ENCODE peak calls at places on chromosome 2, in six cellular contexts. B is iris pigment epithelial cell; P is activated naive CD8-positive, alpha-beta T cell treated with anti-CD3 and anti-CD28 coated beads, Interleukin-2, amount 50 U/mL, for 24 hours; L is GM13976; S is CD4-positive, alpha-beta T cell; T is neural progenitor cell. E is an unnamed sample.

GRCh38 chr2:46878886-46879285 is 36.7 kb downstream of the MCFD2 start:
- DNase-seq in B (no peak), P (no peak), L (no peak), S (no peak), T (peak), E (no peak)

GRCh38 chr2:40348665-40349064 is 103.2 kb downstream of the SLC8A1 start:
- DNase-seq in B (peak), P (no peak), L (no peak), S (no peak), T (no peak), E (no peak)

GRCh38 chr2:47559079-47559684 is 156.2 kb downstream of the MSH2 start:
- DNase-seq in B (peak), P (no peak), L (no peak), S (no peak), T (peak), E (no peak)

GRCh38 chr2:98552499-98553179 is 55.7 kb downstream of the COA5 start:
- DNase-seq in B (peak), P (no peak), L (no peak), S (no peak), T (no peak), E (no peak)

GRCh38 chr2:104853401-104853925 is 452 bp upstream of the POU3F3 start:
- DNase-seq in B (no peak), P (no peak), L (no peak), S (no peak), T (no peak), E (no peak)

GRCh38 chr2:221156335-221156734 is 415.8 kb downstream of the EPHA4 start:
- DNase-seq in B (no peak), P (no peak), L (no peak), S (no peak), T (no peak), E (no peak)

GRCh38 chr2:45860136-45861106 is 208.9 kb downstream of the PRKCE start:
- DNase-seq in B (peak), P (peak), L (no peak), S (peak), T (no peak), E (no peak)

GRCh38 chr2:96802721-96803120 is 13.3 kb upstream of the CNNM3 start:
- DNase-seq in B (no peak), P (no peak), L (no peak), S (no peak), T (no peak), E (no peak)

GRCh38 chr2:136362676-136363390 is 244.9 kb upstream of the CXCR4 start:
- DNase-seq in B (no peak), P (no peak), L (peak), S (no peak), T (no peak), E (no peak)